ENCODE peak calls at places on chromosome 19, in nine cellular contexts. One of them, this sample, is unnamed.

GRCh38 chr19:17947815-17948473 is 15.1 kb downstream of the CCDC124 start:
- DNase-seq in IMR-90: peak
- DNase-seq in heart left ventricle: peak
- DNase-seq in Peyer's patch: peak
- DNase-seq in body of pancreas: peak
- DNase-seq in lung: peak
- DNase-seq in Calu3: peak
- DNase-seq in CD4-positive, alpha-beta T cell: peak
- DNase-seq in AG10803: peak
- DNase-seq in this sample: peak

GRCh38 chr19:12720851-12721655 is 2.7 kb downstream of the TNPO2 start:
- DNase-seq in heart left ventricle: peak
- DNase-seq in Calu3: no peak
- DNase-seq in AG10803: peak
- DNase-seq in IMR-90: no peak
- DNase-seq in CD4-positive, alpha-beta T cell: no peak
- DNase-seq in lung: no peak
- DNase-seq in body of pancreas: peak
- DNase-seq in Peyer's patch: peak
- DNase-seq in this sample: no peak

GRCh38 chr19:44142014-44142523 is 715 bp downstream of the ZNF234 start:
- DNase-seq in IMR-90: peak
- DNase-seq in AG10803: peak
- DNase-seq in CD4-positive, alpha-beta T cell: no peak
- DNase-seq in lung: no peak
- DNase-seq in Peyer's patch: no peak
- DNase-seq in heart left ventricle: no peak
- DNase-seq in Calu3: peak
- DNase-seq in body of pancreas: peak
- DNase-seq in this sample: no peak

GRCh38 chr19:4684312-4685095 is 14.4 kb upstream of the MYDGF start:
- DNase-seq in body of pancreas: no peak
- DNase-seq in lung: no peak
- DNase-seq in Calu3: no peak
- DNase-seq in AG10803: no peak
- DNase-seq in CD4-positive, alpha-beta T cell: no peak
- DNase-seq in heart left ventricle: no peak
- DNase-seq in Peyer's patch: no peak
- DNase-seq in IMR-90: no peak
- DNase-seq in this sample: no peak

GRCh38 chr19:39402417-39403297 is 4.0 kb upstream of the ZFP36 start:
- DNase-seq in CD4-positive, alpha-beta T cell: peak
- DNase-seq in Calu3: peak
- DNase-seq in body of pancreas: peak
- DNase-seq in lung: peak
- DNase-seq in AG10803: peak
- DNase-seq in Peyer's patch: peak
- DNase-seq in IMR-90: peak
- DNase-seq in heart left ventricle: peak
- DNase-seq in this sample: peak

GRCh38 chr19:33675501-33676124 is 53.9 kb downstream of the CHST8 start:
- DNase-seq in AG10803: no peak
- DNase-seq in CD4-positive, alpha-beta T cell: no peak
- DNase-seq in body of pancreas: no peak
- DNase-seq in Calu3: no peak
- DNase-seq in heart left ventricle: peak
- DNase-seq in Peyer's patch: no peak
- DNase-seq in IMR-90: no peak
- DNase-seq in lung: no peak
- DNase-seq in this sample: peak

GRCh38 chr19:14149011-14149410 is 12.6 kb upstream of the ASF1B start:
- DNase-seq in Calu3: no peak
- DNase-seq in lung: no peak
- DNase-seq in CD4-positive, alpha-beta T cell: no peak
- DNase-seq in Peyer's patch: peak
- DNase-seq in AG10803: no peak
- DNase-seq in body of pancreas: no peak
- DNase-seq in heart left ventricle: no peak
- DNase-seq in IMR-90: no peak
- DNase-seq in this sample: no peak

GRCh38 chr19:10686661-10687517 is 14.3 kb upstream of the QTRT1 start:
- DNase-seq in CD4-positive, alpha-beta T cell: no peak
- DNase-seq in AG10803: no peak
- DNase-seq in Calu3: no peak
- DNase-seq in body of pancreas: no peak
- DNase-seq in heart left ventricle: peak
- DNase-seq in Peyer's patch: no peak
- DNase-seq in IMR-90: peak
- DNase-seq in lung: no peak
- DNase-seq in this sample: no peak

GRCh38 chr19:1112254-1113208 is 8.7 kb downstream of the GPX4 start:
- DNase-seq in AG10803: no peak
- DNase-seq in Calu3: no peak
- DNase-seq in CD4-positive, alpha-beta T cell: no peak
- DNase-seq in body of pancreas: no peak
- DNase-seq in IMR-90: no peak
- DNase-seq in lung: no peak
- DNase-seq in Peyer's patch: peak
- DNase-seq in heart left ventricle: no peak
- DNase-seq in this sample: no peak

GRCh38 chr19:1942078-1942933 is 1.3 kb downstream of the CSNK1G2 start:
- DNase-seq in CD4-positive, alpha-beta T cell: peak
- DNase-seq in AG10803: peak
- DNase-seq in heart left ventricle: peak
- DNase-seq in lung: peak
- DNase-seq in Peyer's patch: peak
- DNase-seq in IMR-90: peak
- DNase-seq in body of pancreas: peak
- DNase-seq in Calu3: peak
- DNase-seq in this sample: no peak

GRCh38 chr19:34261335-34262109 is 7.2 kb downstream of the GARRE1 start:
- DNase-seq in Calu3: no peak
- DNase-seq in IMR-90: no peak
- DNase-seq in body of pancreas: no peak
- DNase-seq in AG10803: no peak
- DNase-seq in lung: no peak
- DNase-seq in CD4-positive, alpha-beta T cell: no peak
- DNase-seq in Peyer's patch: no peak
- DNase-seq in heart left ventricle: no peak
- DNase-seq in this sample: no peak

GRCh38 chr19:40241809-40242384 is 15.4 kb upstream of the CCNP start:
- DNase-seq in IMR-90: no peak
- DNase-seq in heart left ventricle: peak
- DNase-seq in Calu3: no peak
- DNase-seq in lung: peak
- DNase-seq in Peyer's patch: no peak
- DNase-seq in CD4-positive, alpha-beta T cell: no peak
- DNase-seq in AG10803: no peak
- DNase-seq in body of pancreas: no peak
- DNase-seq in this sample: no peak

GRCh38 chr19:50703915-50704548 is 15.6 kb downstream of the SHANK1 start:
- DNase-seq in Peyer's patch: no peak
- DNase-seq in CD4-positive, alpha-beta T cell: no peak
- DNase-seq in AG10803: no peak
- DNase-seq in IMR-90: no peak
- DNase-seq in heart left ventricle: no peak
- DNase-seq in body of pancreas: no peak
- DNase-seq in lung: no peak
- DNase-seq in Calu3: peak
- DNase-seq in this sample: no peak

GRCh38 chr19:39514840-39515550 is at the start of gene SELENOV:
- DNase-seq in heart left ventricle: no peak
- DNase-seq in lung: no peak
- DNase-seq in Peyer's patch: no peak
- DNase-seq in CD4-positive, alpha-beta T cell: no peak
- DNase-seq in IMR-90: no peak
- DNase-seq in AG10803: no peak
- DNase-seq in body of pancreas: no peak
- DNase-seq in Calu3: no peak
- DNase-seq in this sample: no peak

GRCh38 chr19:12994701-12995595 is at the start of gene NFIX:
- DNase-seq in AG10803: peak
- DNase-seq in Peyer's patch: peak
- DNase-seq in Calu3: peak
- DNase-seq in heart left ventricle: peak
- DNase-seq in CD4-positive, alpha-beta T cell: peak
- DNase-seq in body of pancreas: peak
- DNase-seq in IMR-90: peak
- DNase-seq in lung: peak
- DNase-seq in this sample: no peak

GRCh38 chr19:18559685-18560084 is 2.0 kb downstream of the KXD1 start:
- DNase-seq in Calu3: no peak
- DNase-seq in IMR-90: no peak
- DNase-seq in CD4-positive, alpha-beta T cell: no peak
- DNase-seq in heart left ventricle: no peak
- DNase-seq in lung: no peak
- DNase-seq in AG10803: no peak
- DNase-seq in Peyer's patch: no peak
- DNase-seq in body of pancreas: no peak
- DNase-seq in this sample: no peak

GRCh38 chr19:8877854-8878705 is 45.9 kb downstream of the MBD3L1 start:
- DNase-seq in AG10803: no peak
- DNase-seq in body of pancreas: no peak
- DNase-seq in heart left ventricle: no peak
- DNase-seq in Calu3: no peak
- DNase-seq in Peyer's patch: no peak
- DNase-seq in CD4-positive, alpha-beta T cell: no peak
- DNase-seq in lung: no peak
- DNase-seq in IMR-90: no peak
- DNase-seq in this sample: no peak

GRCh38 chr19:44723299-44723951 is 24.5 kb downstream of the CEACAM16 start:
- DNase-seq in lung: no peak
- DNase-seq in Peyer's patch: no peak
- DNase-seq in AG10803: no peak
- DNase-seq in body of pancreas: no peak
- DNase-seq in IMR-90: no peak
- DNase-seq in CD4-positive, alpha-beta T cell: no peak
- DNase-seq in heart left ventricle: no peak
- DNase-seq in Calu3: no peak
- DNase-seq in this sample: no peak

GRCh38 chr19:22052644-22053013 is 345 bp downstream of the ZNF257 start:
- DNase-seq in Peyer's patch: no peak
- DNase-seq in lung: no peak
- DNase-seq in heart left ventricle: peak
- DNase-seq in body of pancreas: peak
- DNase-seq in CD4-positive, alpha-beta T cell: no peak
- DNase-seq in IMR-90: no peak
- DNase-seq in AG10803: peak
- DNase-seq in Calu3: peak
- DNase-seq in this sample: no peak

GRCh38 chr19:55640043-55640576 is 692 bp upstream of the ZNF580 start:
- DNase-seq in AG10803: peak
- DNase-seq in body of pancreas: peak
- DNase-seq in CD4-positive, alpha-beta T cell: peak
- DNase-seq in lung: peak
- DNase-seq in IMR-90: peak
- DNase-seq in Peyer's patch: peak
- DNase-seq in Calu3: no peak
- DNase-seq in heart left ventricle: peak
- DNase-seq in this sample: no peak
- TF ChIP-seq CTCF in AG10803: peak
- TF ChIP-seq CTCF in body of pancreas: peak
- TF ChIP-seq CTCF in CD4-positive, alpha-beta T cell: peak
- TF ChIP-seq CTCF in lung: peak
- TF ChIP-seq CTCF in IMR-90: peak
- TF ChIP-seq CTCF in Peyer's patch: peak
- TF ChIP-seq CTCF in Calu3: no peak
- TF ChIP-seq CTCF in heart left ventricle: peak
- TF ChIP-seq CTCF in this sample: peak

GRCh38 chr19:16659832-16660708 is at the start of gene SMIM7:
- DNase-seq in IMR-90: peak
- DNase-seq in Peyer's patch: peak
- DNase-seq in lung: peak
- DNase-seq in Calu3: peak
- DNase-seq in CD4-positive, alpha-beta T cell: peak
- DNase-seq in AG10803: peak
- DNase-seq in body of pancreas: peak
- DNase-seq in heart left ventricle: peak
- DNase-seq in this sample: peak
- TF ChIP-seq CTCF in IMR-90: peak
- TF ChIP-seq CTCF in Peyer's patch: no peak
- TF ChIP-seq CTCF in lung: no peak
- TF ChIP-seq CTCF in Calu3: no peak
- TF ChIP-seq CTCF in CD4-positive, alpha-beta T cell: no peak
- TF ChIP-seq CTCF in AG10803: no peak
- TF ChIP-seq CTCF in body of pancreas: no peak
- TF ChIP-seq CTCF in heart left ventricle: peak
- TF ChIP-seq CTCF in this sample: no peak

GRCh38 chr19:57389194-57389729 is 392 bp upstream of the ZNF548 start:
- DNase-seq in heart left ventricle: no peak
- DNase-seq in body of pancreas: no peak
- DNase-seq in lung: no peak
- DNase-seq in AG10803: no peak
- DNase-seq in Peyer's patch: no peak
- DNase-seq in CD4-positive, alpha-beta T cell: no peak
- DNase-seq in IMR-90: no peak
- DNase-seq in Calu3: no peak
- DNase-seq in this sample: no peak

GRCh38 chr19:57395710-57396109 is 6.1 kb downstream of the ZNF548 start:
- DNase-seq in IMR-90: no peak
- DNase-seq in CD4-positive, alpha-beta T cell: no peak
- DNase-seq in AG10803: no peak
- DNase-seq in body of pancreas: no peak
- DNase-seq in Calu3: no peak
- DNase-seq in Peyer's patch: no peak
- DNase-seq in heart left ventricle: no peak
- DNase-seq in lung: no peak
- DNase-seq in this sample: peak

GRCh38 chr19:57389730-57390598 is at the start of gene ZNF548:
- DNase-seq in body of pancreas: peak
- DNase-seq in Peyer's patch: peak
- DNase-seq in lung: peak
- DNase-seq in heart left ventricle: peak
- DNase-seq in AG10803: peak
- DNase-seq in Calu3: peak
- DNase-seq in IMR-90: peak
- DNase-seq in CD4-positive, alpha-beta T cell: peak
- DNase-seq in this sample: peak
- TF ChIP-seq CTCF in body of pancreas: no peak
- TF ChIP-seq CTCF in Peyer's patch: peak
- TF ChIP-seq CTCF in lung: peak
- TF ChIP-seq CTCF in heart left ventricle: peak
- TF ChIP-seq CTCF in AG10803: peak
- TF ChIP-seq CTCF in Calu3: no peak
- TF ChIP-seq CTCF in IMR-90: peak
- TF ChIP-seq CTCF in CD4-positive, alpha-beta T cell: no peak
- TF ChIP-seq CTCF in this sample: peak

DNA sequence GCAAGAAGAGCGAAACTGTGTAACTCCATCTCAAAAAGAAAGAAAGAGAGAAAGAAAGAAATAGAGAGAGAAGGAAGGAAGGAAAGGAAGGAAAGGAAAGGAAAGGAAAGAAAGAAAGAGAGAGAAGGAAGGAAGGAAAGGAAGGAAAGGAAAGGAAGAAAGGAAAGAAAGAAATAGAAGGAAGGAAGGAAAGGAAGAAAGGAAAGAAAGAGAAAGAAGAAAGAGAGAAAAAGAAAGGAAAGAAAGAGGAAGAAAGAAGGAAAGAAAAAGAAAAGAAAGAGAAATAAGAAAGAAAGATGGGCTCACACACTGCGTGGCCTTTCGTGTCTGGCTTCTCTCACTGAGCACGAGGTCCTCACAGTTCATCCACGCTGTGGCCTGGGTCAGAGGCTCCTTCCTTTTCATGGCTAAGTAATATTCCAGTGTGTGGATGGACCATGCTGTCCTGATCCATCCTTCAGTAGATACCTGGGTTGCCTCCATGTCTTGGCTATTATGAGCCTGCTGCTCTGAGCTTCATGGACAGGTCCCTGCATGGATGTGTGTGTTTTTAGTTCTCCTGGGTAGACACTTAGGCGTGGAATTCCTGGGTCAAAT is 67.4 kb upstream of the NFIC start:
- DNase-seq in CD4-positive, alpha-beta T cell: no peak
- DNase-seq in body of pancreas: no peak
- DNase-seq in IMR-90: no peak
- DNase-seq in AG10803: no peak
- DNase-seq in Calu3: no peak
- DNase-seq in lung: no peak
- DNase-seq in Peyer's patch: no peak
- DNase-seq in heart left ventricle: no peak
- DNase-seq in this sample: no peak
- TF ChIP-seq CTCF in CD4-positive, alpha-beta T cell: no peak
- TF ChIP-seq CTCF in body of pancreas: no peak
- TF ChIP-seq CTCF in IMR-90: no peak
- TF ChIP-seq CTCF in AG10803: no peak
- TF ChIP-seq CTCF in Calu3: no peak
- TF ChIP-seq CTCF in lung: no peak
- TF ChIP-seq CTCF in Peyer's patch: no peak
- TF ChIP-seq CTCF in heart left ventricle: no peak
- TF ChIP-seq CTCF in this sample: no peak

This sample was measured in osteocyte.